ENCODE peak calls at places on chromosomes 4 and X, in eight cellular contexts. One of them, this sample, is unnamed.

GRCh38 chrX:101450951-101451350 is 34.3 kb upstream of the ARMCX4 start:
- DNase-seq in spleen: no peak
- DNase-seq in brain microvascular endothelial cell: no peak
- DNase-seq in RWPE1: no peak
- DNase-seq in PC-3: no peak
- DNase-seq in adrenal gland: peak
- DNase-seq in activated B cell treated with CpG ODN at 0.5 μM for 24 hours: no peak
- DNase-seq in astrocyte of the spinal cord: no peak
- DNase-seq in this sample: no peak

GRCh38 chr4:155071962-155072361 is 136.5 kb upstream of the NPY2R start:
- DNase-seq in PC-3: no peak
- DNase-seq in adrenal gland: no peak
- DNase-seq in brain microvascular endothelial cell: no peak
- DNase-seq in activated B cell treated with CpG ODN at 0.5 μM for 24 hours: no peak
- DNase-seq in spleen: no peak
- DNase-seq in RWPE1: no peak
- DNase-seq in astrocyte of the spinal cord: no peak
- DNase-seq in this sample: no peak

GRCh38 chr4:78032446-78032845 is 24.7 kb upstream of the FRAS1 start:
- DNase-seq in astrocyte of the spinal cord: no peak
- DNase-seq in RWPE1: no peak
- DNase-seq in activated B cell treated with CpG ODN at 0.5 μM for 24 hours: no peak
- DNase-seq in spleen: no peak
- DNase-seq in PC-3: no peak
- DNase-seq in brain microvascular endothelial cell: no peak
- DNase-seq in adrenal gland: no peak
- DNase-seq in this sample: no peak

GRCh38 chrX:42694260-42694815 is 83.6 kb downstream of the PPP1R2C start:
- DNase-seq in spleen: no peak
- DNase-seq in adrenal gland: no peak
- DNase-seq in RWPE1: no peak
- DNase-seq in brain microvascular endothelial cell: no peak
- DNase-seq in activated B cell treated with CpG ODN at 0.5 μM for 24 hours: no peak
- DNase-seq in PC-3: no peak
- DNase-seq in astrocyte of the spinal cord: no peak
- DNase-seq in this sample: no peak

GRCh38 chr4:32136081-32136787 is 1416.1 kb downstream of the PCDH7 start:
- DNase-seq in brain microvascular endothelial cell: no peak
- DNase-seq in spleen: no peak
- DNase-seq in astrocyte of the spinal cord: no peak
- DNase-seq in activated B cell treated with CpG ODN at 0.5 μM for 24 hours: no peak
- DNase-seq in PC-3: peak
- DNase-seq in RWPE1: peak
- DNase-seq in adrenal gland: no peak
- DNase-seq in this sample: no peak

GRCh38 chr4:33924801-33925200 is 2319.5 kb downstream of the ARAP2 start:
- DNase-seq in activated B cell treated with CpG ODN at 0.5 μM for 24 hours: no peak
- DNase-seq in PC-3: no peak
- DNase-seq in brain microvascular endothelial cell: no peak
- DNase-seq in astrocyte of the spinal cord: no peak
- DNase-seq in adrenal gland: no peak
- DNase-seq in RWPE1: no peak
- DNase-seq in spleen: no peak
- DNase-seq in this sample: no peak

GRCh38 chr4:86670739-86671138 is 76.6 kb downstream of the PTPN13 start:
- DNase-seq in brain microvascular endothelial cell: peak
- DNase-seq in PC-3: peak
- DNase-seq in activated B cell treated with CpG ODN at 0.5 μM for 24 hours: no peak
- DNase-seq in adrenal gland: no peak
- DNase-seq in RWPE1: peak
- DNase-seq in spleen: no peak
- DNase-seq in astrocyte of the spinal cord: peak
- DNase-seq in this sample: peak

GRCh38 chr4:8773124-8773931 is 98.3 kb downstream of the HMX1 start:
- DNase-seq in RWPE1: no peak
- DNase-seq in activated B cell treated with CpG ODN at 0.5 μM for 24 hours: no peak
- DNase-seq in PC-3: no peak
- DNase-seq in adrenal gland: no peak
- DNase-seq in spleen: peak
- DNase-seq in astrocyte of the spinal cord: no peak
- DNase-seq in brain microvascular endothelial cell: no peak
- DNase-seq in this sample: no peak

GRCh38 chr4:33883111-33883510 is 2361.2 kb downstream of the ARAP2 start:
- DNase-seq in adrenal gland: no peak
- DNase-seq in astrocyte of the spinal cord: peak
- DNase-seq in spleen: no peak
- DNase-seq in brain microvascular endothelial cell: no peak
- DNase-seq in activated B cell treated with CpG ODN at 0.5 μM for 24 hours: no peak
- DNase-seq in PC-3: peak
- DNase-seq in RWPE1: no peak
- DNase-seq in this sample: no peak

GRCh38 chrX:18389968-18390367 is 35.4 kb upstream of the CDKL5 start:
- DNase-seq in PC-3: peak
- DNase-seq in RWPE1: no peak
- DNase-seq in spleen: no peak
- DNase-seq in activated B cell treated with CpG ODN at 0.5 μM for 24 hours: no peak
- DNase-seq in astrocyte of the spinal cord: no peak
- DNase-seq in brain microvascular endothelial cell: no peak
- DNase-seq in adrenal gland: no peak
- DNase-seq in this sample: no peak

GRCh38 chr4:60805500-60806313 is 394.4 kb upstream of the ADGRL3 start:
- DNase-seq in RWPE1: peak
- DNase-seq in brain microvascular endothelial cell: peak
- DNase-seq in spleen: no peak
- DNase-seq in astrocyte of the spinal cord: peak
- DNase-seq in activated B cell treated with CpG ODN at 0.5 μM for 24 hours: no peak
- DNase-seq in adrenal gland: no peak
- DNase-seq in PC-3: peak
- DNase-seq in this sample: no peak

GRCh38 chrX:13750204-13750603 is 15.7 kb downstream of the OFD1 start:
- DNase-seq in astrocyte of the spinal cord: peak
- DNase-seq in spleen: no peak
- DNase-seq in PC-3: peak
- DNase-seq in RWPE1: peak
- DNase-seq in activated B cell treated with CpG ODN at 0.5 μM for 24 hours: no peak
- DNase-seq in adrenal gland: no peak
- DNase-seq in brain microvascular endothelial cell: peak
- DNase-seq in this sample: peak

GRCh38 chr4:100117749-100118148 is 72.5 kb downstream of the DDIT4L start:
- DNase-seq in astrocyte of the spinal cord: no peak
- DNase-seq in brain microvascular endothelial cell: no peak
- DNase-seq in activated B cell treated with CpG ODN at 0.5 μM for 24 hours: no peak
- DNase-seq in spleen: no peak
- DNase-seq in RWPE1: no peak
- DNase-seq in adrenal gland: no peak
- DNase-seq in PC-3: no peak
- DNase-seq in this sample: no peak
- TF ChIP-seq CTCF in astrocyte of the spinal cord: peak
- TF ChIP-seq CTCF in brain microvascular endothelial cell: no peak
- TF ChIP-seq CTCF in activated B cell treated with CpG ODN at 0.5 μM for 24 hours: no peak
- TF ChIP-seq CTCF in spleen: no peak
- TF ChIP-seq CTCF in RWPE1: no peak
- TF ChIP-seq CTCF in adrenal gland: no peak
- TF ChIP-seq CTCF in PC-3: no peak
- TF ChIP-seq CTCF in this sample: no peak

DNA sequence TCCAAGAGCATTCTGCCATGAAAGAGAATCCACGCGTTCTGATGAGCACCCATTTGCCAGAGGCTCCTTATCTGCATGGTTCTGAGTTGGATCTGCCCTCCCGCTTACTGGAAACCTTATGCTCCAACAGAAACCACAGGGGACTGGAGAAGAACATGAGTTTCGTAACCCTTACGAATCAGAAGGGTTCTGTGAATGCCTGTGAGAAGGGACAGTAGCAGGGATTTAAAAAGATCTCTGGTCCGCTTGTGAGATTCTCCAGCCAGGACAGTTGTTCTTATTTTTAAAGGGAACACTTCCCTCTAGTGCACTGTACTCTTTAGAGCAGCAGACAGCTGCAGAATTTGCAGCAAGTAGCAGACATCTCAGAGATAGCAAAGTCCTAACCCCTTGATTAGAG is 22.5 kb upstream of the CENPU start:
- DNase-seq in PC-3: no peak
- DNase-seq in activated B cell treated with CpG ODN at 0.5 μM for 24 hours: no peak
- DNase-seq in RWPE1: no peak
- DNase-seq in spleen: no peak
- DNase-seq in brain microvascular endothelial cell: no peak
- DNase-seq in adrenal gland: peak
- DNase-seq in astrocyte of the spinal cord: peak
- DNase-seq in this sample: no peak
- TF ChIP-seq CTCF in PC-3: no peak
- TF ChIP-seq CTCF in activated B cell treated with CpG ODN at 0.5 μM for 24 hours: no peak
- TF ChIP-seq CTCF in RWPE1: no peak
- TF ChIP-seq CTCF in spleen: no peak
- TF ChIP-seq CTCF in brain microvascular endothelial cell: no peak
- TF ChIP-seq CTCF in adrenal gland: no peak
- TF ChIP-seq CTCF in astrocyte of the spinal cord: no peak
- TF ChIP-seq CTCF in this sample: no peak

GRCh38 chrX:10900585-10901289 is 210.4 kb upstream of the HCCS start:
- DNase-seq in PC-3: peak
- DNase-seq in spleen: no peak
- DNase-seq in activated B cell treated with CpG ODN at 0.5 μM for 24 hours: no peak
- DNase-seq in adrenal gland: no peak
- DNase-seq in RWPE1: peak
- DNase-seq in brain microvascular endothelial cell: peak
- DNase-seq in astrocyte of the spinal cord: peak
- DNase-seq in this sample: no peak
- TF ChIP-seq CTCF in PC-3: no peak
- TF ChIP-seq CTCF in spleen: no peak
- TF ChIP-seq CTCF in activated B cell treated with CpG ODN at 0.5 μM for 24 hours: no peak
- TF ChIP-seq CTCF in adrenal gland: no peak
- TF ChIP-seq CTCF in RWPE1: no peak
- TF ChIP-seq CTCF in brain microvascular endothelial cell: no peak
- TF ChIP-seq CTCF in astrocyte of the spinal cord: no peak
- TF ChIP-seq CTCF in this sample: no peak

DNA sequence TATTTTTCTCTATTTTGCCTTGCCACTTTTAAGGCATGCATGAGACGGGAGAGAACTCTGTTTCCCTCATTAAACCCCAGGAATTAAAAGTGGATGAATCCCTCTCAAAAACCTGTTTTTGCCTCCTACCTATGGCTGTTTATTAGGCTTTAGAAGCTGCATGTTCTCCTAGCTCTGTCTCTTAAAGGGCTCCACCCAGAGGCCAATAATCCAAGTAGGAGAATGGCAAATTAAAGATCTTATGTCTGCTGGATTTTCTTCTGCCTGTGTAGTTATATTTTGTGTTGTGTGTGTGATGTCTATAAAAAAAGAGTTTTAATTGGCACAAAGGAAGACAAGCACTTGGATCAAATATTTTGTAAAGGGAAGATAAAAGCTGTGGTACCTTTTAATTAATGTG is 32.4 kb downstream of the MAGEC1 start:
- DNase-seq in RWPE1: no peak
- DNase-seq in brain microvascular endothelial cell: no peak
- DNase-seq in activated B cell treated with CpG ODN at 0.5 μM for 24 hours: no peak
- DNase-seq in spleen: no peak
- DNase-seq in astrocyte of the spinal cord: peak
- DNase-seq in PC-3: peak
- DNase-seq in adrenal gland: no peak
- DNase-seq in this sample: no peak
- TF ChIP-seq CTCF in RWPE1: no peak
- TF ChIP-seq CTCF in brain microvascular endothelial cell: peak
- TF ChIP-seq CTCF in activated B cell treated with CpG ODN at 0.5 μM for 24 hours: no peak
- TF ChIP-seq CTCF in spleen: no peak
- TF ChIP-seq CTCF in astrocyte of the spinal cord: peak
- TF ChIP-seq CTCF in PC-3: peak
- TF ChIP-seq CTCF in adrenal gland: no peak
- TF ChIP-seq CTCF in this sample: peak

DNA sequence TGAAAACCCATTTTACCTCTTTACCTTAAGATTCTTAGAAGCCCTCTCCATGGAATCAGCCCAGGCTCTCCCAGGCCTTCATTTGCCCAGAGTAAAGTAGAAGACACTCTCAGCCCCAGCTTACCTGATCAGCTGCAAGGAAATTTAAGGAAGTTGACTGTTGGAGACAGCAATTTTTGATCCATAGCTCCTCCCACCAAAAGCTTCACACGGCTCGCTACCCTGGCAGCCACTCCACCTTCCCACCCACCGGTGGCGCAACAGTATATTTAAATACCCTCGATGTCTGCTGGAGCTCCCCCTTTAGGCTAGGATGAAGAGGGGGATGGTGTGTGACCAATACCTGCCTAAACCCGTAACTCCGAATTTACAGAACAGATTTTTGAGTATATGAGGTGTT is 75.4 kb downstream of the MBNL3 start:
- DNase-seq in spleen: no peak
- DNase-seq in activated B cell treated with CpG ODN at 0.5 μM for 24 hours: no peak
- DNase-seq in adrenal gland: no peak
- DNase-seq in astrocyte of the spinal cord: no peak
- DNase-seq in RWPE1: no peak
- DNase-seq in brain microvascular endothelial cell: no peak
- DNase-seq in PC-3: no peak
- DNase-seq in this sample: no peak
- TF ChIP-seq CTCF in spleen: no peak
- TF ChIP-seq CTCF in activated B cell treated with CpG ODN at 0.5 μM for 24 hours: no peak
- TF ChIP-seq CTCF in adrenal gland: no peak
- TF ChIP-seq CTCF in astrocyte of the spinal cord: no peak
- TF ChIP-seq CTCF in RWPE1: no peak
- TF ChIP-seq CTCF in brain microvascular endothelial cell: no peak
- TF ChIP-seq CTCF in PC-3: no peak
- TF ChIP-seq CTCF in this sample: no peak

DNA sequence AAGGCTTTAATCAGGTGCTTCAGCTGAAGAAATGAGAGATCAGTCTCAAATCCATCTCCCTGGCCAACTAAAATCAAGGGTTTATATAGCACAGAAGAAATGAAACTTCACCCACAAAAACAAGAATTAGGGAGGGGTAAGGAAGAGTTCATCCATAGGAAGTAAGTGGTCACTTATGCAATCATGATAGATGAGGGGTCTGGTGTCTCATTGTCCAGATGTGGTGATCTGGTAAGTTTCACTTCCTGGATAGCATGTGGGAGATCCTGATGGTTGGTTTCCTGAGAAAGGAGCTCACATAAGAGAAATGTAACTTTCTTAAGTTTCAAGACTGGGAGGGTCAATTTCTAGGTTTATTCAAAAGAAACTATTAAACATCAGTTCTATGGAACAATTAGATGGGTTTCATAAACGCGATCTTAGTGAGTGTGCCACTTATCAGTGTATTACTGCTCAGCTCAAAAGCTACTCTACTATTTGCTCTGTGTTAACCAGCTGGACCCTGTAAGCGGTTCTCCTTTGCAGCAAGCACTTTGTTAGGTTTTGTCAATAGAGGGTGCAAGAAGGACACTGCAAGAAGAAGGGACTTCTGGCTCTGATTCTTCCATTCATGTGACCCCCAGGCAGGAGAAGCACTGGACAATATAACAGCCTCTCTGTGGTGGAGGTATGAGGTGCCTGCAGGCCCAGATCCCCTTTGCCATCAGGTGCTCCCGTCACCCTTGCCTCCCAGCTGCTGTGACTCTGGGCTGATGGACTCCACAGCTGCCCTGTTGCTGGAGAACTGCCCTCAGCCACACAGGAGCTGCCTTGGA is 35.4 kb upstream of the HPSE start:
- DNase-seq in adrenal gland: no peak
- DNase-seq in astrocyte of the spinal cord: no peak
- DNase-seq in spleen: no peak
- DNase-seq in activated B cell treated with CpG ODN at 0.5 μM for 24 hours: no peak
- DNase-seq in PC-3: no peak
- DNase-seq in brain microvascular endothelial cell: no peak
- DNase-seq in RWPE1: no peak
- DNase-seq in this sample: no peak
- TF ChIP-seq CTCF in adrenal gland: no peak
- TF ChIP-seq CTCF in astrocyte of the spinal cord: no peak
- TF ChIP-seq CTCF in spleen: no peak
- TF ChIP-seq CTCF in activated B cell treated with CpG ODN at 0.5 μM for 24 hours: no peak
- TF ChIP-seq CTCF in PC-3: no peak
- TF ChIP-seq CTCF in brain microvascular endothelial cell: no peak
- TF ChIP-seq CTCF in RWPE1: no peak
- TF ChIP-seq CTCF in this sample: no peak